ENCODE peak calls at places on chromosomes 4 and X, in four cellular contexts. A is stomach, H is lung, V is astrocyte of the cerebellum. N is an unnamed sample.

GRCh38 chr4:16915956-16916355 is 17.5 kb upstream of the LDB2 start:
- DNase-seq in V (no peak), A (no peak), H (no peak), N (no peak)

GRCh38 chr4:7352486-7352885 is 82.2 kb downstream of the PSAPL1 start:
- DNase-seq in V (no peak), A (no peak), H (no peak), N (no peak)

GRCh38 chr4:175309041-175309440 is 390.9 kb downstream of the ADAM29 start:
- DNase-seq in H (no peak), V (no peak), A (no peak), N (no peak)

GRCh38 chr4:69025191-69025998 is 70.9 kb upstream of the UGT2B7 start:
- DNase-seq in A (no peak), H (no peak), V (no peak), N (no peak)

GRCh38 chr4:169337510-169337909 is 66.8 kb upstream of the SH3RF1 start:
- DNase-seq in V (peak), H (no peak), A (no peak), N (peak)

GRCh38 chr4:136241221-136241986 is 1290.9 kb downstream of the PCDH18 start:
- DNase-seq in H (no peak), A (no peak), V (peak), N (no peak)

GRCh38 chrX:74383611-74384010 is 37.7 kb upstream of the SLC16A2 start:
- DNase-seq in H (peak), V (peak), A (peak), N (no peak)

GRCh38 chrX:140733766-140734342 is 24.3 kb downstream of the LINC00632 start:
- DNase-seq in A (no peak), V (no peak), H (no peak), N (no peak)

GRCh38 chr4:186723207-186724047 is at the start of gene FAT1:
- DNase-seq in A (peak), H (peak), V (peak), N (no peak)

GRCh38 chrX:154349979-154350378 is 24.5 kb downstream of the FLNA start:
- DNase-seq in H (no peak), A (no peak), V (no peak), N (no peak)

GRCh38 chr4:68167706-68168105 is 38.0 kb upstream of the TMPRSS11F start:
- DNase-seq in V (no peak), A (no peak), H (no peak), N (no peak)

GRCh38 chr4:73021634-73022033 is 47.9 kb downstream of the COX18 start:
- DNase-seq in A (no peak), H (no peak), V (peak), N (no peak)

GRCh38 chrX:29545878-29546277 is 669.5 kb upstream of the MAGEB2 start:
- DNase-seq in H (no peak), A (no peak), V (no peak), N (no peak)

GRCh38 chr4:8306511-8307021 is 37.0 kb downstream of the HTRA3 start:
- DNase-seq in V (no peak), H (no peak), A (no peak), N (no peak)

GRCh38 chrX:22041931-22042530 is 9.9 kb downstream of the PHEX start:
- DNase-seq in V (no peak), H (no peak), A (no peak), N (no peak)

GRCh38 chr4:119046263-119046662 is 89.4 kb upstream of the MYOZ2 start:
- DNase-seq in V (no peak), A (peak), H (peak), N (no peak)

GRCh38 chr4:111283066-111283677 is 660.3 kb upstream of the PITX2 start:
- DNase-seq in H (peak), V (peak), A (peak), N (no peak)

GRCh38 chr4:82984459-82984858 is 26.2 kb downstream of the LIN54 start:
- DNase-seq in H (no peak), A (no peak), V (peak), N (no peak)

GRCh38 chr4:105994061-105994460 is 98.8 kb downstream of the NPNT start:
- DNase-seq in A (no peak), H (no peak), V (no peak), N (no peak)

GRCh38 chr4:177391287-177391686 is 51.0 kb downstream of the AGA start:
- DNase-seq in V (no peak), H (no peak), A (no peak), N (no peak)

GRCh38 chr4:33831667-33832066 is 2412.6 kb downstream of the ARAP2 start:
- DNase-seq in A (no peak), V (peak), H (no peak), N (no peak)

GRCh38 chr4:167232805-167233522 is 1.3 kb downstream of the SPOCK3 start:
- DNase-seq in V (no peak), H (no peak), A (no peak), N (no peak)

GRCh38 chr4:82050806-82051205 is 323.0 kb downstream of the HNRNPD start:
- DNase-seq in A (no peak), V (no peak), H (no peak), N (no peak)

GRCh38 chr4:54185380-54185779 is 43.7 kb upstream of the PDGFRA start:
- DNase-seq in A (no peak), V (no peak), H (no peak), N (no peak)

GRCh38 chr4:1202526-1203378 is 30.4 kb upstream of the SPON2 start:
- DNase-seq in H (no peak), V (no peak), A (peak), N (no peak)

GRCh38 chr4:2802618-2803531 is 10.0 kb downstream of the SH3BP2 start:
- DNase-seq in V (no peak), A (no peak), H (no peak), N (no peak)

GRCh38 chr4:108861339-108861738 is 98.5 kb upstream of the ETNPPL start:
- DNase-seq in H (no peak), V (no peak), A (no peak), N (no peak)

GRCh38 chrX:69505772-69506616 is 1.9 kb downstream of the NALF2 start:
- DNase-seq in H (peak), V (no peak), A (no peak), N (no peak)

GRCh38 chrX:69503228-69503834 is 795 bp upstream of the NALF2 start:
- DNase-seq in V (no peak), H (no peak), A (no peak), N (no peak)

GRCh38 chrX:69503835-69504625 is at the start of gene NALF2:
- DNase-seq in A (peak), H (peak), V (no peak), N (no peak)

GRCh38 chrX:69506617-69507499 is 2.7 kb downstream of the NALF2 start:
- DNase-seq in V (no peak), A (no peak), H (peak), N (no peak)

DNA sequence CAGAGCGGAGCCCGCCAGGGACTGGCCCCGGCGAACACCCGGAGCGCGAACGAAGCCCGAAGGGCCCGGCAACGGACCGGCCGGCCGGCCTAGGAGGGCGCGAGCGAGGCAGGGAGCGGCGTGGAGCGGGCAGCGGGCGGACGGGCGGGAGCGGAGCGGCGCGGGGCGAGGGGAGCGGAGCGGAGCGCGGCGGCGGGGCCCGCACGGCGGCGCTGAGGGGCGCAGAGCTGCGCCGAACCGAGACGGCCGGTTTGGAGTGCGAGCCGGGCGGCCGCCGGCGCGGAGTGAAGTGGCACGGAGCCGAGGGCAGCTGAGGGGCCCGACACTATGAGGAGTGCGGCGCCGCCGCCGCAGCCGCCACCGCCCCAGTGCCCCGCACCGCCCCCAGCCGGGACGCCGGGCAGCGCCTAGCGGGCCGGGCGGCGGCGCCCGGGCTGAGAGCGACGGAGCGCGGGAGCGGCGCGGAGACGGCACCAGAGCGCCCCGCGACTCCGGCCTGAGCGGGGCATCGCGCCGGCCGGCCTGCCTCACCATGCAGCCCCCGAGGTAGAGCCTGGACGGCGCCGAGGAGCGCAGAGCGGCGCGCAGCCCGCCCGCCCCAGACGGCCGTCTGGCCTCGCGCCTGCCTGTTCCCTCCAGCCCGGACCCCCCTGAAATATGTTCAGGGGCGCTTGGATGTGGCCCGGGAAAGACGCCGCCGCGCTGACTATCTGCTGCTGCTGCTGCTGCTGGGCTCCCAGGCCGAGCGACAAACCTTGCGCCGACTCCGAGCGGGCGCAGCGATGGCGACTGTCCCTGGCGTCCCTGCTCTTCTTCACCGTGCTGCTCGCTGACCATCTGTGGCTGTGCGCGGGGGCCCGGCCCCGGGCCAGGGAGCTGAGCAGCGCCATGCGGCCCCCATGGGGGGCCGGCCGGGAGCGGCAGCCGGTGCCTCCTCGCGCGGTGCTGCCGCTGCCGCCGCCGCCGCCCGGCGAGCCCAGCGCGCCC is 793 bp downstream of the NALF2 start:
- DNase-seq in H (peak), A (no peak), V (no peak), N (no peak)
- H3K4me3 ChIP-seq in H (no peak), A (peak), V (peak), N (no peak)

DNA sequence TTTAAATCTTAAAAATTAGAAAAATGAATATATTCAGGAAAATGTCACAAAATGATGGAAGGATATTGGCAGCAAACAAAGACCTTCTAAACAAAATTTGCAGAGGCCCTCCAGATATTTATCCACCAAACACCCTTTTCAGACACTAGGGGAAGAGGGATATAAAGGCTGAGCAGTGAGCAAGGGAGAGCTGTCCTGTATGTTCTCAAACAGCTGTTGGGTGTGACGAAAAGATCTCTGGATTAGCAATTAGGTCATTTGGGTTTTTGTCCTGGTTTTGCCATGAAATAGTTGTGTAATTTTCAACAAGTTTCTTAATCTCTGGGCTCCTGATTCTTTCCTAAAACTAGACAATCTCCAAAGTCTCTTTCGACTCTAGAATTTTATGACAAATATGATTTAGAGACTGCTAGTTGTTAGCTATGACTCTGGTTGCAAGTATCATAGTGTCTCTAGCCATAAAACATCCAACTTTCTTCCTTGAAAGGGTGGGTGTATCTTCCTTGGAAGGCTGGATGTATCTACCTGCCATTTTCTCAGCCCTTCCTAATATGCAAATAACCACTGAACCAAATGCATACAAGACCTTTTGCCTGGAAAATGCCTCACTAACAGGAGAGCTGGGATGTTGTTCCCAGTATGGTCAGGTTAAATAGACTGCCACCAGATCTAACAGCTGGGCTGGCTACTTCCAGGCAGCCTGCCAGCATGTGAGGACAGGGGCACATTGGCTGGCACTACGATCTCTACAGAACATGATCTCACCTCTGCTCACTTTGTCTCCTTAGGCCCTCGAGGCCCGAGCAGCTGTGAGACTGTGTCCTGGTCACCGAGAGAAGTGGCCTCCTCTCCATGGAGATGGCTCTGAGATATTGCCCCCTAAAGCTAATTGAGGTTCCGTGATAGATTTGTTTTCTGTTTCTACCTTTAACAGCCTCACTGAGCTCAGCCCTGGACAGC is 225.5 kb upstream of the JADE1 start:
- DNase-seq in V (no peak), H (no peak), A (peak), N (no peak)
- TF ChIP-seq CTCF in V (no peak), H (no peak), A (no peak), N (no peak)

GRCh38 chr4:133152801-133153526 is 3.9 kb downstream of the PCDH10 start:
- DNase-seq in H (no peak), V (no peak), A (no peak), N (no peak)
- H3K4me3 ChIP-seq in H (no peak), V (peak), A (peak), N (peak)

DNA sequence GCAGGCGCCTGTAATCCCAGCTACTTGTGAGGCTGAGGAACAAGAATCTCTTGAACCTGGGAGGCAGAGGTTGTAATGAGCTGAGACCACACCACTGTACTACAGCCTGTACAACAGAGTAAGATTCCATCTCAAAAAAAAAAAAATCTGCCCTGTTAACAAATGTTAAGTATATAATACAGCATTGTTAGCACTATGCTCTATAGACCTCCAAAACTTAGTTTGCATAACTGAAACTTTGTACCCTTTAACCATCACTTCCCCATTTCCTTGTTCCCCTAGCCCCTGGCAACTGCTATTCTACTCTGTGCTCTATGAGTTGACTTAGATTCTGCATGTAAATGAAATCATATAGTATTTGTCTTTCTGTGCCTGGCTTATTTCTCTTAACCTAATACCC is 76.7 kb downstream of the TAB3 start:
- DNase-seq in H (no peak), A (no peak), V (no peak), N (no peak)
- TF ChIP-seq CTCF in H (no peak), A (no peak), V (no peak), N (no peak)

GRCh38 chrX:119606508-119607389 is 525 bp upstream of the NKRF start:
- DNase-seq in A (no peak), V (peak), H (no peak), N (no peak)
- H3K4me3 ChIP-seq in A (peak), V (peak), H (peak), N (peak)

GRCh38 chr4:131644619-131645018 is 1504.5 kb upstream of the PCDH10 start:
- DNase-seq in H (no peak), V (no peak), A (no peak), N (no peak)
- TF ChIP-seq CTCF in H (no peak), V (peak), A (no peak), N (no peak)

GRCh38 chr4:87851955-87852354 is 19.2 kb downstream of the MEPE start:
- DNase-seq in A (no peak), V (no peak), H (no peak), N (no peak)

GRCh38 chr4:87844476-87844875 is 11.7 kb downstream of the MEPE start:
- DNase-seq in H (no peak), A (no peak), V (no peak), N (no peak)

GRCh38 chr4:87851332-87851731 is 18.6 kb downstream of the MEPE start:
- DNase-seq in A (no peak), V (no peak), H (no peak), N (no peak)

GRCh38 chr4:87849612-87850011 is 16.8 kb downstream of the MEPE start:
- DNase-seq in V (no peak), H (no peak), A (no peak), N (no peak)

GRCh38 chr4:87848622-87849351 is 16.0 kb downstream of the MEPE start:
- DNase-seq in H (peak), A (peak), V (peak), N (no peak)
- H3K4me3 ChIP-seq in H (no peak), A (no peak), V (peak), N (no peak)

GRCh38 chr4:76802546-76803021 is 95.4 kb downstream of the SOWAHB start:
- DNase-seq in H (no peak), V (no peak), A (no peak), N (no peak)
- TF ChIP-seq CTCF in H (no peak), V (no peak), A (no peak), N (no peak)